ENCODE peak calls at places on chromosome 18, in four cellular contexts. N, D, U and V are unnamed samples.

GRCh38 chr18:49839012-49839411 is 25.7 kb upstream of the ACAA2 start:
- DNase-seq in U (no peak), D (peak), N (no peak), V (peak)

GRCh38 chr18:66621816-66622576 is 18.1 kb upstream of the CDH19 start:
- DNase-seq in N (no peak), U (peak), D (no peak), V (no peak)

GRCh38 chr18:77123313-77124231 is 9.0 kb downstream of the MBP start:
- DNase-seq in N (no peak), U (no peak), D (no peak), V (no peak)

GRCh38 chr18:9796933-9797549 is 88.7 kb upstream of the TXNDC2 start:
- DNase-seq in D (no peak), N (no peak), U (no peak), V (no peak)

GRCh38 chr18:79538635-79539034 is 141.0 kb upstream of the CTDP1 start:
- DNase-seq in D (no peak), U (no peak), N (no peak), V (no peak)

GRCh38 chr18:48031011-48031480 is 100.6 kb upstream of the SMAD2 start:
- DNase-seq in U (peak), D (peak), N (peak), V (peak)

GRCh38 chr18:47461977-47462376 is 210.5 kb upstream of the SKOR2 start:
- DNase-seq in N (no peak), D (no peak), U (no peak), V (no peak)

GRCh38 chr18:68262697-68263293 is 452.1 kb downstream of the TMX3 start:
- DNase-seq in N (no peak), U (no peak), D (peak), V (no peak)

GRCh38 chr18:10029711-10030110 is 115.9 kb downstream of the VAPA start:
- DNase-seq in N (no peak), D (no peak), U (no peak), V (no peak)

GRCh38 chr18:8816805-8817204 is 111.4 kb downstream of the MTCL1 start:
- DNase-seq in U (no peak), D (peak), N (no peak), V (no peak)

GRCh38 chr18:76709659-76710645 is 112.4 kb upstream of the ZNF236 start:
- DNase-seq in N (peak), U (peak), D (peak), V (peak)

GRCh38 chr18:77114564-77115391 is 17.8 kb downstream of the MBP start:
- DNase-seq in U (no peak), N (no peak), D (peak), V (peak)

DNA sequence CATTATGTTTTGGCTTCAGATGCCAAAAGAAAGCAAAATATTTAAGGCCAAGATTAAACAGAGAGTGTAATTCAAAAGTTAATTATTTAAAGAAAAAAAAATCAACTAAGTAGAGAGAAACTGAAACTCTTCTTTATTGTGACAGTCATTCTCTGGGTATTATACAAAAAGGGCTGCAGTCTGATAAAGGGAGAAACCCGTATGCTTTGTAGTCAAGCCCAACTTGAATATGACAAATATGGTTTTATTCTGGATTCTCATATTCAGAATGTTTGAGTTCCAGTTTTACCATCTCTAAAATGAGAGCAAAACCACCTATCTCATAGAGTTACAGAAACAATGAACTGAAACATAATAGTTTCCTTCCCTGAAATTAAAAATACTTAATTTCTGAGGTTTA is 8.2 kb downstream of the CDH2 start:
- DNase-seq in N (no peak), U (no peak), D (no peak), V (no peak)
- H3K9ac ChIP-seq in N (no peak), U (no peak), D (no peak), V (no peak)

GRCh38 chr18:61637905-61638304 is 254.9 kb downstream of the RNF152 start:
- DNase-seq in N (no peak), D (no peak), U (no peak), V (no peak)
- H3K4me2 ChIP-seq in N (no peak), D (no peak), U (no peak), V (no peak)

GRCh38 chr18:75023473-75023872 is 185.5 kb downstream of the PTGR3 start:
- DNase-seq in D (no peak), N (no peak), U (no peak), V (no peak)
- H3K9ac ChIP-seq in D (no peak), N (no peak), U (no peak), V (no peak)

GRCh38 chr18:71075147-71075546 is 786.3 kb downstream of the SOCS6 start:
- DNase-seq in D (no peak), N (no peak), U (no peak), V (no peak)

DNA sequence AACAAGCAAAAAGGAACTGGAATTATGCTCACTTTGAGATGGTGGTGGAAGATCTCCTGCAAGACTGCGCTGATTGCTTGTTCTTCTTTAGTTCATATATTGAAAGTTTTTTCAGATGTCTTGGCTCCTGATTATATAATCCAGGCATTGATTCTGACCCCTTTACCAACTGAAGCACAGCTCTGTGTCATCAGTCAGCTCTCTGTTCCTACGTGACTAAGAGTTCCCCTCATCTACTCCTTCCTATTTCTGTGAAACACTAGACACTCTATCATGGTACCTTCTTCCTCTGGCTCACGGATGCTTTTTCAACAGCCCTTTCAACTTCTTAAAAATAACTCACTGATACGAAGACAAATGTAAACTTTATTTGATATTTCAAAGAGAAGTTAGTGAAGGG is 788.6 kb downstream of the SOCS6 start:
- DNase-seq in U (no peak), D (no peak), N (no peak), V (no peak)
- H3K4me2 ChIP-seq in U (no peak), D (no peak), N (no peak), V (no peak)

GRCh38 chr18:58262581-58262980 is 218.6 kb downstream of the NEDD4L start:
- DNase-seq in N (no peak), U (no peak), D (no peak), V (no peak)

GRCh38 chr18:58257461-58257860 is 213.4 kb downstream of the NEDD4L start:
- DNase-seq in U (no peak), D (peak), N (peak), V (no peak)

GRCh38 chr18:58255701-58256311 is 211.8 kb downstream of the NEDD4L start:
- DNase-seq in D (no peak), N (no peak), U (no peak), V (no peak)

GRCh38 chr18:58256316-58257080 is 212.5 kb downstream of the NEDD4L start:
- DNase-seq in U (no peak), N (no peak), D (no peak), V (no peak)

DNA sequence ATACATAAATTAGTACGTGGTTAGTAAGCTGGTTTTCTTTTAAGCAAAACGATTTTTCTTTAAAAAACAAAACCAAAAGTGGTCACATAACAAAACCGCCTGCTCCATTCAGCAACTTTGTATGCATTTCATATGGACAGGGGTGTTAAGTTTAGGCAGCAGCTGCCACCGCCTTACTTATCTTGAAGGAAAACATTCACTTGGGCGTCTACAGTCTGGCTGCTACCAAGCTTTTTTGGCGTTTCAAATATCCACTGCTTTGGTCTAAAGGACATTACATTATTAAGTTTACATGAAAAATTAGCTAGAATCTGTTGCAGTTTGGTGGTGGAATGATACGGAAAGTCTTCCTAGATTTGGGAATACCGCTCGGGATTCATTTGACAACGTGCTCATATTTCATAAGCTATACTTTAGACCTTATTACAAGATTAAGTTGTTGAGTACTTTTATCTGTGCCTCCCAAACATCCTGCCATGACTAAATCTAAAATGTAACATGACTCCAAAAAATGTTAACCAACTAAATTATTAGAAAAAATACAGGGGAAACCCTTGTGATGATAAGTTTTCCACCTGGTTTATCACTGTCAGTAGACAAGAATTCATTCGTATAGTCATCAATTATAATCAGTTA is 214.8 kb downstream of the NEDD4L start:
- DNase-seq in N (peak), U (no peak), D (no peak), V (no peak)
- H3K9ac ChIP-seq in N (no peak), U (no peak), D (no peak), V (no peak)

GRCh38 chr18:2968559-2968958 is 44.4 kb downstream of the LPIN2 start:
- DNase-seq in D (no peak), U (no peak), N (no peak), V (no peak)
- H3K4me2 ChIP-seq in D (no peak), U (no peak), N (no peak), V (no peak)

GRCh38 chr18:56738184-56738583 is 87.0 kb downstream of the WDR7 start:
- DNase-seq in D (no peak), N (no peak), U (no peak), V (no peak)
- H3K9ac ChIP-seq in D (no peak), N (no peak), U (no peak), V (no peak)